ENCODE peak calls at places on chromosomes 13 and 19, in ten cellular contexts. J, L, H, A, M, F, I, Z, Y and X are unnamed samples.
A peak's percentile ranks its signal among the peaks of the same experiment; 100 is the strongest.

GRCh38 chr13:79533781-79534400 is 52.9 kb downstream of the NDFIP2 start:
- DNase-seq in J (peak; percentile 31), L (no peak), H (no peak), I (no peak), Z (no peak), F (no peak), Y (no peak), A (no peak), M (no peak), X (no peak)

GRCh38 chr19:28726533-28726932 is 486.4 kb downstream of the UQCRFS1 start:
- DNase-seq in I (no peak), A (no peak), M (no peak), L (no peak), H (no peak), Y (no peak), Z (no peak), J (no peak), F (no peak), X (no peak)

GRCh38 chr13:80297094-80297493 is 43.8 kb downstream of the SPRY2 start:
- DNase-seq in A (no peak), M (no peak), L (no peak), F (no peak), J (no peak), Z (no peak), I (no peak), Y (peak; percentile 8), H (no peak), X (no peak)

GRCh38 chr13:52968074-52968700 is 60.4 kb upstream of the OLFM4 start:
- DNase-seq in Y (peak; percentile 91), I (no peak), A (peak; percentile 70), J (peak; percentile 82), Z (peak; percentile 88), L (peak; percentile 78), F (peak; percentile 52), M (peak; percentile 52), H (peak; percentile 14), X (peak; percentile 71)

GRCh38 chr19:15623711-15624318 is 8.8 kb downstream of the CYP4F8 start:
- DNase-seq in Y (no peak), Z (no peak), A (peak; percentile 16), H (no peak), M (no peak), J (no peak), L (no peak), F (peak; percentile 10), I (no peak), X (no peak)

GRCh38 chr19:36110487-36111199 is at the start of gene OVOL3:
- DNase-seq in F (no peak), J (no peak), Z (no peak), A (no peak), H (no peak), M (no peak), I (no peak), L (no peak), Y (no peak), X (no peak)

GRCh38 chr19:1247747-1248453 is 483 bp upstream of the MIDN start:
- DNase-seq in I (no peak), Z (peak; percentile 73), H (no peak), Y (peak; percentile 88), A (peak; percentile 65), F (peak; percentile 74), L (peak; percentile 88), M (peak; percentile 62), J (peak; percentile 87), X (peak; percentile 87)

GRCh38 chr19:1942934-1943555 is 2.1 kb downstream of the CSNK1G2 start:
- DNase-seq in F (no peak), J (peak; percentile 29), Y (no peak), H (no peak), L (no peak), Z (no peak), A (peak; percentile 43), I (no peak), M (no peak), X (no peak)

GRCh38 chr13:83214452-83214851 is 667.8 kb downstream of the SLITRK1 start:
- DNase-seq in A (no peak), I (no peak), M (no peak), Y (no peak), H (no peak), Z (no peak), L (no peak), F (no peak), J (no peak), X (no peak)

DNA sequence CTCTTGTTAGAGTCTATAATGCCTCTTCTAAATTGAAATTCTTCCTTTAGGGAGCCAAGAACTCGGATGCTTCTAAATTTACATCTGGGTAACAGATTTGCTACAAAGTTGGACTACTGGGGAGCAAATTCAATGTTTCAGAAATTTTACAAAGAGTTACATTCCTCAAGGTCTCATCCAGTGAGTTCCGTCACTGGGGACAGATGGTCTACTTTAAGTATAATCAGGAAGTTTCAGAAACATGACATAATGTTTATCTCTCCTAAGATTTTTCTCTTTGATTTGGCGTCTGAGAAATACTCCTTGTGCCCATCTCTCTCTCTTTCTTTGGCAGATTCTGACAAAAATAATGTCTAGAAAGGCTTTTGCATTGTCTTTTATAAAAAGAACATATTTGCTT is 81.5 kb upstream of the MBNL2 start:
- DNase-seq in A (no peak), M (no peak), J (peak; percentile 38), Y (no peak), H (no peak), Z (no peak), L (no peak), I (no peak), F (no peak), X (no peak)
- H3K4me1 ChIP-seq in A (peaks cover 3% of the 10 kb centered on the region), M (peaks cover 19% of the 10 kb centered on the region), J (peaks cover 28% of the 10 kb centered on the region), Y (peaks cover 16% of the 10 kb centered on the region), H (no peaks in the 10 kb centered on the region), Z (peaks cover 9% of the 10 kb centered on the region), L (no peaks in the 10 kb centered on the region), I (peaks cover 7% of the 10 kb centered on the region), F (no peaks in the 10 kb centered on the region), X (peaks cover 16% of the 10 kb centered on the region)

GRCh38 chr19:39030854-39031367 is 1.4 kb downstream of the FBXO27 start:
- DNase-seq in H (no peak), L (no peak), F (peak; percentile 4), I (no peak), M (no peak), J (no peak), A (no peak), Y (no peak), Z (no peak), X (no peak)

GRCh38 chr19:39021063-39021462 is 11.3 kb downstream of the FBXO27 start:
- DNase-seq in H (no peak), J (no peak), L (no peak), M (no peak), F (no peak), A (no peak), I (no peak), Z (no peak), Y (no peak), X (no peak)

GRCh38 chr19:39024875-39025641 is 7.3 kb downstream of the FBXO27 start:
- DNase-seq in A (no peak), H (no peak), Y (no peak), I (no peak), L (no peak), M (no peak), J (no peak), Z (no peak), F (no peak), X (no peak)
- H3K4me3 ChIP-seq in A (no peak overlapping the region), H (no peak overlapping the region), Y (no peak overlapping the region), I (no peak overlapping the region), L (no peak overlapping the region), M (no peak overlapping the region), J (no peak overlapping the region), Z (no peak overlapping the region), F (no peak overlapping the region), X (no peak overlapping the region)

DNA sequence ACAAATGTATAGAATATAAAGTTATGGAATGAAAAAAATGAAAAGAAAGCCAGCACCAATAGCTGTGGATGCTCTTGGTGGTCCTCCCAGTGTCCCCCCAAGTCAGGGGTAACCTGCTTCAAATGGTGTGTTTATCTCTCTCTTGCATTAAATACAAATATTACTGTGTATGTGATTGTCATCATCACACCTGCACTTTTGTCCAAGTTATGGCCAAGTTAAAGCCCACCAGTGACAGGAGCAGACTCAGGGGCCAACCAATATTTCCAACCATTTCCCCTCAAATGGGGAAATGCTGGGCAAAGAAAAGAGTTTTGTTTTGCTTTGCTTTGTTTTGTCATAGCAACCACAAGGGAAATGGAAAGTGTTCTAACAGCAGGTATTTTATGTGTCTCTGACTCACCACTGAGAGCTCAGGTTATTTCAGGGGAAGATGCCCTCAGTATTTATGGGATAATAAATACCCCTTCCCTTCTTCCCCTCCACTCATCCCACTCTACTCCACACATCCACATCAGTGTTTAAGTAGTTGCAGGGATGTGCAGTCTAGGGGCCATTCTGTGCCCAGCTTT is 133.6 kb downstream of the COL4A1 start:
- DNase-seq in L (no peak), F (no peak), H (no peak), Z (no peak), Y (no peak), I (no peak), J (peak; percentile 18), M (no peak), A (no peak), X (no peak)
- H3K36me3 ChIP-seq in L (no peaks in the 10 kb centered on the region), F (no peaks in the 10 kb centered on the region), H (no peaks in the 10 kb centered on the region), Z (peaks cover 98% of the 10 kb centered on the region), Y (no peaks in the 10 kb centered on the region), I (peaks cover 81% of the 10 kb centered on the region), J (peaks cover 27% of the 10 kb centered on the region), M (peaks cover 13% of the 10 kb centered on the region), A (peaks cover 25% of the 10 kb centered on the region), X (no peaks in the 10 kb centered on the region)

GRCh38 chr19:16668176-16668575 is 7.2 kb downstream of the TMEM38A start:
- DNase-seq in Z (no peak), L (no peak), J (no peak), M (no peak), A (no peak), F (no peak), I (no peak), H (no peak), Y (no peak), X (no peak)
- H3K4me1 ChIP-seq in Z (no peaks in the 10 kb centered on the region), L (no peaks in the 10 kb centered on the region), J (no peaks in the 10 kb centered on the region), M (no peaks in the 10 kb centered on the region), A (no peaks in the 10 kb centered on the region), F (peaks cover 4% of the 10 kb centered on the region), I (no peaks in the 10 kb centered on the region), H (no peaks in the 10 kb centered on the region), Y (no peaks in the 10 kb centered on the region), X (no peaks in the 10 kb centered on the region)

GRCh38 chr13:107641574-107641973 is 573.8 kb downstream of the LIG4 start:
- DNase-seq in Y (no peak), Z (no peak), J (no peak), A (no peak), M (no peak), F (no peak), I (no peak), L (no peak), H (no peak), X (no peak)
- H3K4me3 ChIP-seq in Y (no peak overlapping the region), Z (no peak overlapping the region), J (no peak overlapping the region), A (no peak overlapping the region), M (no peak overlapping the region), F (no peak overlapping the region), I (no peak overlapping the region), L (no peak overlapping the region), H (no peak overlapping the region), X (no peak overlapping the region)